ENCODE peak calls at places on chromosome 17, in four cellular contexts. R is neural crest cell, L is H7, K is GM12878. T is an unnamed sample.
A peak's percentile ranks its signal among the peaks of the same experiment; 100 is the strongest.

GRCh38 chr17:53627511-53627910 is 195.2 kb upstream of the KIF2B start:
- DNase-seq in K (no peak), R (no peak), L (no peak), T (no peak)

GRCh38 chr17:8880466-8880865 is 13.0 kb upstream of the PIK3R6 start:
- DNase-seq in L (no peak), R (no peak), K (no peak), T (no peak)

GRCh38 chr17:330993-331701 is 21.5 kb downstream of the RPH3AL start:
- DNase-seq in K (no peak), L (no peak), R (no peak), T (peak; percentile 45)

GRCh38 chr17:7558544-7559306 is at the start of gene TNFSF13:
- DNase-seq in L (no peak), R (no peak), K (no peak), T (no peak)

GRCh38 chr17:39739020-39739884 is 1.5 kb downstream of the GRB7 start:
- DNase-seq in K (no peak), L (peak; percentile 90), R (no peak), T (peak; percentile 95)

GRCh38 chr17:50467114-50467854 is 1.4 kb downstream of the CHAD start:
- DNase-seq in L (peak; percentile 63), R (no peak), K (no peak), T (peak; percentile 69)

GRCh38 chr17:64262125-64262421 is 987 bp downstream of the TEX2 start:
- DNase-seq in K (no peak), R (no peak), L (no peak), T (no peak)

GRCh38 chr17:70132505-70132904 is 36.8 kb upstream of the KCNJ2 start:
- DNase-seq in K (no peak), L (no peak), R (no peak), T (no peak)

GRCh38 chr17:13415877-13416416 is 185.8 kb downstream of the HS3ST3A1 start:
- DNase-seq in R (no peak), L (no peak), K (no peak), T (no peak)

GRCh38 chr17:76710863-76711611 is at the start of gene MXRA7:
- DNase-seq in K (no peak), R (no peak), L (peak; percentile 97), T (peak; percentile 94)

GRCh38 chr17:46865100-46865499 is 13.7 kb downstream of the WNT9B start:
- DNase-seq in K (no peak), L (peak; percentile 65), R (no peak), T (peak; percentile 74)

GRCh38 chr17:81298325-81298990 is 3.4 kb upstream of the SLC38A10 start:
- DNase-seq in K (no peak), R (no peak), L (no peak), T (no peak)

GRCh38 chr17:3768786-3769185 is 32.2 kb downstream of the ITGAE start:
- DNase-seq in K (no peak), L (no peak), R (no peak), T (no peak)

GRCh38 chr17:74114881-74115470 is 88.5 kb upstream of the RPL38 start:
- DNase-seq in L (no peak), K (no peak), R (no peak), T (no peak)

GRCh38 chr17:38509772-38510423 is 81.6 kb downstream of the ARHGAP23 start:
- DNase-seq in R (peak; percentile 33), K (no peak), L (peak; percentile 87), T (peak; percentile 86)

GRCh38 chr17:67401598-67402504 is 24.8 kb downstream of the PITPNC1 start:
- DNase-seq in K (no peak), R (no peak), L (no peak), T (no peak)

GRCh38 chr17:2521257-2521656 is 9.6 kb upstream of the METTL16 start:
- DNase-seq in R (no peak), K (no peak), L (no peak), T (peak; percentile 29)

GRCh38 chr17:3207367-3207766 is at the start of gene OR1A1:
- DNase-seq in R (no peak), K (no peak), L (no peak), T (no peak)

GRCh38 chr17:81200201-81200600 is 22.6 kb downstream of the CEP131 start:
- DNase-seq in R (no peak), K (no peak), L (no peak), T (no peak)

GRCh38 chr17:57480438-57481196 is 224.3 kb downstream of the MSI2 start:
- DNase-seq in L (no peak), R (no peak), K (no peak), T (no peak)

GRCh38 chr17:62718420-62718819 is 89.7 kb downstream of the MARCHF10 start:
- DNase-seq in L (no peak), R (no peak), K (no peak), T (peak; percentile 36)

GRCh38 chr17:33291248-33292183 is 1.6 kb downstream of the ASIC2 start:
- DNase-seq in K (no peak), L (peak; percentile 85), R (peak; percentile 14), T (peak; percentile 91)

GRCh38 chr17:67377727-67378443 is 804 bp downstream of the PITPNC1 start:
- DNase-seq in K (no peak), L (peak; percentile 85), R (peak; percentile 47), T (peak; percentile 93)

GRCh38 chr17:77965354-77965753 is 6.9 kb downstream of the TNRC6C start:
- DNase-seq in K (no peak), R (no peak), L (no peak), T (peak; percentile 26)

GRCh38 chr17:53736516-53737274 is 86.0 kb upstream of the KIF2B start:
- DNase-seq in R (no peak), K (no peak), L (no peak), T (no peak)

GRCh38 chr17:33015716-33016346 is 24.2 kb downstream of the SPACA3 start:
- DNase-seq in L (no peak), R (no peak), K (no peak), T (peak; percentile 42)

GRCh38 chr17:44039829-44040635 is 25.3 kb upstream of the TMEM101 start:
- DNase-seq in R (no peak), K (no peak), L (no peak), T (no peak)

GRCh38 chr17:5516060-5516792 is 29.9 kb downstream of the MIS12 start:
- DNase-seq in R (no peak), L (no peak), K (no peak), T (peak; percentile 53)

GRCh38 chr17:47875011-47875471 is 21.0 kb upstream of the SP2 start:
- DNase-seq in L (no peak), R (no peak), K (no peak), T (no peak)

GRCh38 chr17:79577485-79578187 is 33.2 kb downstream of the RBFOX3 start:
- DNase-seq in K (no peak), L (no peak), R (no peak), T (no peak)

GRCh38 chr17:33046361-33047255 is 55.0 kb downstream of the SPACA3 start:
- DNase-seq in L (no peak), K (no peak), R (no peak), T (peak; percentile 42)

GRCh38 chr17:4769628-4770027 is 2.1 kb upstream of the TM4SF5 start:
- DNase-seq in R (no peak), L (no peak), K (no peak), T (no peak)

GRCh38 chr17:56756536-56756935 is 77.2 kb downstream of the C17orf67 start:
- DNase-seq in K (no peak), R (no peak), L (no peak), T (no peak)

GRCh38 chr17:68453991-68454665 is 3.2 kb downstream of the WIPI1 start:
- DNase-seq in R (no peak), L (no peak), K (no peak), T (no peak)

GRCh38 chr17:30520436-30520835 is 43.2 kb downstream of the GOSR1 start:
- DNase-seq in R (no peak), L (no peak), K (no peak), T (no peak)

GRCh38 chr17:68576811-68577551 is 24.2 kb downstream of the FAM20A start:
- DNase-seq in L (no peak), R (no peak), K (no peak), T (peak; percentile 68)

T was measured in endodermal cell.